ENCODE peak calls at places on chromosomes 2 and 18, in four cellular contexts. O is esophagus squamous epithelium, T is A549, J is astrocyte of the spinal cord. P is an unnamed sample.

GRCh38 chr2:44880125-44880483 is 61.4 kb upstream of the SIX3 start:
- DNase-seq in O (no peak), T (no peak), J (no peak), P (no peak)

GRCh38 chr2:154226931-154227330 is 355.2 kb downstream of the GALNT13 start:
- DNase-seq in O (no peak), T (no peak), J (no peak), P (no peak)

GRCh38 chr2:160061533-160062282 is 707 bp downstream of the PLA2R1 start:
- DNase-seq in O (no peak), T (no peak), J (no peak), P (no peak)

GRCh38 chr2:68931799-68932198 is 20.9 kb downstream of the GKN2 start:
- DNase-seq in O (no peak), T (no peak), J (no peak), P (no peak)

GRCh38 chr2:20451346-20451745 is 4.5 kb downstream of the RHOB start:
- DNase-seq in O (no peak), T (no peak), J (peak), P (no peak)

GRCh38 chr2:202034249-202035088 is 814 bp downstream of the FZD7 start:
- DNase-seq in O (no peak), T (peak), J (peak), P (peak)

GRCh38 chr2:190843874-190844699 is 36.5 kb upstream of the GLS start:
- DNase-seq in O (no peak), T (peak), J (no peak), P (peak)

GRCh38 chr2:30358351-30358750 is 88.7 kb upstream of the LCLAT1 start:
- DNase-seq in O (no peak), T (no peak), J (no peak), P (no peak)

GRCh38 chr2:35428548-35428947 is 927.0 kb upstream of the CRIM1 start:
- DNase-seq in O (no peak), T (peak), J (peak), P (no peak)

GRCh38 chr18:36744261-36744876 is 84.4 kb downstream of the TPGS2 start:
- DNase-seq in O (no peak), T (no peak), J (no peak), P (no peak)

GRCh38 chr2:233075966-233076339 is 15.8 kb downstream of the INPP5D start:
- DNase-seq in O (no peak), T (no peak), J (no peak), P (no peak)

GRCh38 chr18:79794851-79795250 is 2.9 kb upstream of the KCNG2 start:
- DNase-seq in O (no peak), T (no peak), J (no peak), P (no peak)

GRCh38 chr2:129810521-129810920 is 168.9 kb upstream of the RAB6C start:
- DNase-seq in O (no peak), T (no peak), J (no peak), P (no peak)

GRCh38 chr18:57794951-57795728 is 8.0 kb downstream of the ATP8B1 start:
- DNase-seq in O (no peak), T (no peak), J (no peak), P (no peak)

GRCh38 chr2:148590613-148591012 is 53.9 kb upstream of the EPC2 start:
- DNase-seq in O (no peak), T (no peak), J (no peak), P (no peak)

GRCh38 chr2:211899871-211900482 is 638.6 kb downstream of the ERBB4 start:
- DNase-seq in O (no peak), T (no peak), J (peak), P (no peak)

GRCh38 chr18:55301196-55301540 is 286.8 kb downstream of the TCF4 start:
- DNase-seq in O (no peak), T (no peak), J (peak), P (no peak)

GRCh38 chr2:150282821-150283309 is 204.6 kb downstream of the RND3 start:
- DNase-seq in O (no peak), T (no peak), J (no peak), P (no peak)